ENCODE peak calls at places on chromosomes 4 and X, in four cellular contexts. N is cardiac fibroblast, U is iPS-NIHi11, P is progenitor cell of endocrine pancreas. V is an unnamed sample.

GRCh38 chr4:109079731-109080130 is 222.7 kb downstream of the COL25A1 start:
- DNase-seq in N (peak), U (no peak), P (no peak), V (no peak)

GRCh38 chr4:87848622-87849351 is 16.0 kb downstream of the MEPE start:
- DNase-seq in N (peak), U (peak), P (no peak), V (peak)

GRCh38 chr4:146269228-146269653 is 54.9 kb downstream of the REELD1 start:
- DNase-seq in N (no peak), U (no peak), P (no peak), V (no peak)

GRCh38 chrX:38806054-38806389 is 4.8 kb downstream of the MID1IP1 start:
- DNase-seq in N (no peak), U (no peak), P (no peak), V (no peak)

GRCh38 chrX:46916273-46916672 is 4.1 kb downstream of the JADE3 start:
- DNase-seq in N (no peak), U (no peak), P (no peak), V (no peak)

GRCh38 chr4:68349361-68350360 is at the start of gene YTHDC1:
- DNase-seq in N (peak), U (peak), P (peak), V (peak)

GRCh38 chr4:81472249-81473085 is 760 bp upstream of the RASGEF1B start:
- DNase-seq in N (peak), U (peak), P (no peak), V (peak)

GRCh38 chr4:123393696-123394095 is 2.9 kb upstream of the SPRY1 start:
- DNase-seq in N (peak), U (no peak), P (no peak), V (no peak)

GRCh38 chr4:1403177-1403583 is 3.1 kb downstream of the NKX1-1 start:
- DNase-seq in N (no peak), U (peak), P (peak), V (no peak)

V was measured in endothelial cell.